ENCODE peak calls at places on chromosomes 13 and 19, in ten cellular contexts. F is lower leg skin; A is omental fat pad; R is GM04504; S is EL; D is cardiac fibroblast; O is uterus; K is HFFc6; G is T-helper 2 cell treated with Interferon-gamma antibody and Interleukin-4, amounts not matched to agents 5 μg/mL and 100 μg/mL, for 36 hours; M is caudate nucleus. I is an unnamed sample.

GRCh38 chr19:55491546-55492360 is 3.5 kb downstream of the SSC5D start:
- DNase-seq in F (no peak), A (no peak), R (no peak), S (no peak), D (no peak), O (peak), K (no peak), G (no peak), M (no peak), I (no peak)

GRCh38 chr19:49132974-49133609 is 13.7 kb downstream of the PPFIA3 start:
- DNase-seq in F (no peak), A (no peak), R (no peak), S (no peak), D (no peak), O (no peak), K (no peak), G (no peak), M (no peak), I (peak)

GRCh38 chr13:99959127-99959529 is 12.4 kb downstream of the ZIC5 start:
- DNase-seq in F (no peak), A (no peak), R (no peak), S (no peak), D (no peak), O (no peak), K (no peak), G (no peak), M (no peak), I (peak)

GRCh38 chr19:3570619-3571018 is 2.1 kb upstream of the HMG20B start:
- DNase-seq in F (no peak), A (no peak), R (no peak), S (no peak), D (no peak), O (no peak), K (no peak), G (no peak), M (no peak), I (no peak)

GRCh38 chr19:19670070-19670551 is 1.5 kb downstream of the ZNF101 start:
- DNase-seq in F (peak), A (no peak), R (no peak), S (peak), D (no peak), O (no peak), K (no peak), G (no peak), M (no peak), I (peak)

GRCh38 chr13:99926014-99926731 is 45.4 kb downstream of the ZIC5 start:
- DNase-seq in F (no peak), A (no peak), R (no peak), S (peak), D (no peak), O (no peak), K (peak), G (no peak), M (no peak), I (no peak)

GRCh38 chr13:26584713-26585112 is 27.2 kb downstream of the WASF3 start:
- DNase-seq in F (no peak), A (no peak), R (peak), S (peak), D (peak), O (no peak), K (peak), G (no peak), M (no peak), I (no peak)

GRCh38 chr19:3270908-3271307 is 46.4 kb downstream of the CELF5 start:
- DNase-seq in F (no peak), A (no peak), R (peak), S (peak), D (peak), O (no peak), K (peak), G (no peak), M (peak), I (peak)

GRCh38 chr13:48210178-48210577 is 22.8 kb upstream of the ITM2B start:
- DNase-seq in F (no peak), A (no peak), R (no peak), S (peak), D (peak), O (no peak), K (peak), G (no peak), M (no peak), I (no peak)

GRCh38 chr13:44068169-44068568 is 188.5 kb downstream of the LACC1 start:
- DNase-seq in F (no peak), A (no peak), R (no peak), S (peak), D (peak), O (no peak), K (peak), G (no peak), M (no peak), I (no peak)

GRCh38 chr19:16588089-16588823 is 16.0 kb upstream of the SLC35E1 start:
- DNase-seq in F (no peak), A (no peak), R (no peak), S (no peak), D (peak), O (no peak), K (no peak), G (peak), M (no peak), I (no peak)

GRCh38 chr19:584240-585001 is 5.3 kb upstream of the HCN2 start:
- DNase-seq in F (no peak), A (no peak), R (no peak), S (peak), D (peak), O (no peak), K (no peak), G (peak), M (peak), I (peak)

GRCh38 chr13:42720858-42721219 is 60.5 kb upstream of the FAM216B start:
- DNase-seq in F (no peak), A (no peak), R (no peak), S (no peak), D (no peak), O (no peak), K (no peak), G (no peak), M (no peak), I (no peak)

GRCh38 chr19:28691683-28692082 is 521.3 kb downstream of the UQCRFS1 start:
- DNase-seq in F (no peak), A (no peak), R (no peak), S (no peak), D (peak), O (no peak), K (no peak), G (no peak), M (no peak), I (no peak)

GRCh38 chr19:50660083-50660366 is 10.8 kb downstream of the C19orf81 start:
- DNase-seq in F (no peak), A (no peak), R (no peak), S (no peak), D (no peak), O (no peak), K (no peak), G (no peak), M (no peak), I (peak)

GRCh38 chr19:18044825-18045304 is 36.9 kb downstream of the ARRDC2 start:
- DNase-seq in F (peak), A (no peak), R (no peak), S (peak), D (peak), O (peak), K (peak), G (peak), M (no peak), I (peak)

GRCh38 chr13:40664100-40665060 is 2.1 kb downstream of the FOXO1 start:
- DNase-seq in F (peak), A (no peak), R (no peak), S (peak), D (peak), O (peak), K (no peak), G (peak), M (peak), I (peak)

GRCh38 chr13:102291587-102292218 is 110.1 kb downstream of the FGF14 start:
- DNase-seq in F (no peak), A (no peak), R (no peak), S (no peak), D (peak), O (no peak), K (no peak), G (no peak), M (no peak), I (no peak)

GRCh38 chr19:2337329-2337707 is 8.8 kb downstream of the SPPL2B start:
- DNase-seq in F (no peak), A (no peak), R (no peak), S (no peak), D (peak), O (peak), K (peak), G (no peak), M (peak), I (peak)

GRCh38 chr13:74464656-74465055 is 330.5 kb upstream of the KLF12 start:
- DNase-seq in F (no peak), A (no peak), R (no peak), S (no peak), D (no peak), O (no peak), K (no peak), G (no peak), M (no peak), I (no peak)

GRCh38 chr13:51303063-51303552 is 36.4 kb upstream of the SERPINE3 start:
- DNase-seq in F (no peak), A (no peak), R (no peak), S (no peak), D (no peak), O (no peak), K (no peak), G (no peak), M (no peak), I (peak)

GRCh38 chr13:19156013-19156825 is 25.4 kb downstream of the TUBA3C start:
- DNase-seq in F (peak), A (no peak), R (no peak), S (no peak), D (no peak), O (no peak), K (no peak), G (no peak), M (no peak), I (no peak)

GRCh38 chr19:34188388-34188787 is 16.1 kb downstream of the LSM14A start:
- DNase-seq in F (no peak), A (no peak), R (no peak), S (no peak), D (peak), O (no peak), K (no peak), G (no peak), M (no peak), I (no peak)

GRCh38 chr19:29540128-29540527 is 14.3 kb downstream of the VSTM2B start:
- DNase-seq in F (peak), A (no peak), R (no peak), S (no peak), D (no peak), O (no peak), K (no peak), G (no peak), M (no peak), I (no peak)

GRCh38 chr13:100269837-100270236 is 180.9 kb downstream of the PCCA start:
- DNase-seq in F (peak), A (no peak), R (peak), S (peak), D (peak), O (peak), K (peak), G (no peak), M (peak), I (no peak)

GRCh38 chr13:74891610-74892009 is 590.4 kb downstream of the TBC1D4 start:
- DNase-seq in F (no peak), A (no peak), R (no peak), S (peak), D (peak), O (no peak), K (no peak), G (no peak), M (no peak), I (no peak)

GRCh38 chr13:95319551-95320274 is 18.5 kb upstream of the ABCC4 start:
- DNase-seq in F (no peak), A (no peak), R (no peak), S (no peak), D (peak), O (no peak), K (no peak), G (no peak), M (no peak), I (no peak)

GRCh38 chr13:26052136-26052736 is 420 bp upstream of the SHISA2 start:
- DNase-seq in F (no peak), A (no peak), R (no peak), S (no peak), D (no peak), O (no peak), K (no peak), G (no peak), M (no peak), I (peak)

GRCh38 chr19:17076539-17076919 is 952 bp downstream of the MYO9B start:
- DNase-seq in F (no peak), A (no peak), R (no peak), S (peak), D (no peak), O (no peak), K (no peak), G (peak), M (no peak), I (peak)

GRCh38 chr19:18112989-18113478 is 15.5 kb downstream of the MAST3 start:
- DNase-seq in F (peak), A (peak), R (peak), S (peak), D (peak), O (peak), K (peak), G (peak), M (peak), I (peak)

GRCh38 chr13:86813198-86813597 is 858.0 kb upstream of the SLITRK5 start:
- DNase-seq in F (no peak), A (no peak), R (no peak), S (no peak), D (no peak), O (no peak), K (no peak), G (no peak), M (no peak), I (no peak)

GRCh38 chr13:41127746-41128145 is 4.9 kb downstream of the KBTBD6 start:
- DNase-seq in F (no peak), A (no peak), R (no peak), S (no peak), D (no peak), O (no peak), K (no peak), G (no peak), M (no peak), I (no peak)

GRCh38 chr19:2385053-2385721 is 25.1 kb downstream of the TMPRSS9 start:
- DNase-seq in F (no peak), A (no peak), R (peak), S (peak), D (peak), O (no peak), K (peak), G (no peak), M (no peak), I (peak)

GRCh38 chr19:10648360-10648759 is 5.8 kb upstream of the ILF3 start:
- DNase-seq in F (no peak), A (no peak), R (no peak), S (no peak), D (no peak), O (no peak), K (no peak), G (no peak), M (no peak), I (no peak)

GRCh38 chr19:7899751-7900352 is 3.8 kb upstream of the MAP2K7 start:
- DNase-seq in F (peak), A (no peak), R (no peak), S (no peak), D (no peak), O (no peak), K (no peak), G (no peak), M (no peak), I (no peak)

GRCh38 chr13:106609116-106609515 is 41.2 kb upstream of the ARGLU1 start:
- DNase-seq in F (no peak), A (no peak), R (no peak), S (no peak), D (no peak), O (no peak), K (no peak), G (no peak), M (no peak), I (no peak)